ENCODE peak calls at places on chromosome 20, in nine cellular contexts. T, R, H, E, L, C, B, P and Y are unnamed samples.
A peak's percentile ranks its signal among the peaks of the same experiment; 100 is the strongest.

GRCh38 chr20:45359069-45359405 is 3.9 kb upstream of the SYS1 start:
- DNase-seq in P (peak; percentile 73), R (no peak), T (peak; percentile 85), H (peak; percentile 44), L (no peak), C (peak; percentile 81), B (no peak), E (no peak), Y (no peak)

GRCh38 chr20:59777321-59777705 is 156.1 kb downstream of the SYCP2 start:
- DNase-seq in L (no peak), H (no peak), T (no peak), P (no peak), E (no peak), B (no peak), R (peak; percentile 56), C (no peak), Y (no peak)

GRCh38 chr20:32457476-32457986 is 99.4 kb downstream of the ASXL1 start:
- DNase-seq in C (peak; percentile 85), E (peak; percentile 63), P (no peak), R (peak; percentile 90), H (peak; percentile 56), L (no peak), T (peak; percentile 57), B (peak; percentile 42), Y (no peak)

GRCh38 chr20:51321343-51322163 is 221.0 kb downstream of the NFATC2 start:
- DNase-seq in L (no peak), B (no peak), H (no peak), T (no peak), R (no peak), P (no peak), C (no peak), E (no peak), Y (no peak)

GRCh38 chr20:57409672-57410397 is 18.6 kb downstream of the RBM38 start:
- DNase-seq in T (no peak), R (no peak), E (no peak), B (no peak), L (no peak), C (peak; percentile 84), H (no peak), P (no peak), Y (no peak)

GRCh38 chr20:45704969-45705637 is at the start of gene WFDC10B:
- DNase-seq in C (no peak), E (no peak), H (no peak), B (no peak), T (no peak), R (no peak), P (no peak), L (no peak), Y (no peak)

GRCh38 chr20:34165246-34165645 is 53.2 kb upstream of the EIF2S2 start:
- DNase-seq in E (no peak), L (no peak), B (no peak), H (no peak), P (no peak), C (no peak), T (no peak), R (no peak), Y (no peak)

GRCh38 chr20:6588296-6588695 is 179.2 kb upstream of the BMP2 start:
- DNase-seq in L (no peak), T (peak; percentile 49), P (no peak), C (peak; percentile 14), H (peak; percentile 47), E (no peak), B (no peak), R (no peak), Y (no peak)

GRCh38 chr20:47073766-47074475 is 179.3 kb downstream of the EYA2 start:
- DNase-seq in R (no peak), L (no peak), E (no peak), B (no peak), H (no peak), C (no peak), P (no peak), T (no peak), Y (no peak)

GRCh38 chr20:29878281-29878741 is 1379.2 kb upstream of the DEFB115 start:
- DNase-seq in P (no peak), L (no peak), R (peak; percentile 89), C (peak; percentile 69), B (peak; percentile 11), H (no peak), E (peak; percentile 18), T (no peak), Y (no peak)

GRCh38 chr20:48295966-48296421 is 510.7 kb upstream of the SULF2 start:
- DNase-seq in R (no peak), T (peak; percentile 68), L (no peak), C (no peak), H (peak; percentile 76), P (no peak), B (no peak), E (no peak), Y (no peak)

GRCh38 chr20:60634773-60635172 is 617.3 kb upstream of the CDH4 start:
- DNase-seq in B (no peak), H (no peak), E (no peak), L (no peak), C (no peak), R (peak; percentile 69), T (no peak), P (no peak), Y (no peak)

GRCh38 chr20:62648318-62648995 is 6.2 kb downstream of the SLCO4A1 start:
- DNase-seq in R (no peak), B (no peak), P (no peak), H (no peak), T (no peak), C (no peak), E (no peak), L (no peak), Y (no peak)

GRCh38 chr20:37534401-37535157 is 6.9 kb upstream of the BLCAP start:
- DNase-seq in E (peak; percentile 60), C (peak; percentile 75), T (peak; percentile 81), B (peak; percentile 92), L (peak; percentile 80), P (peak; percentile 92), R (no peak), H (peak; percentile 77), Y (peak; percentile 63)
- TF ChIP-seq CTCF in E (peak; percentile 84), C (peak; percentile 89), T (peak; percentile 80), B (peak; percentile 71), L (peak; percentile 94), P (peak; percentile 85), R (peak; percentile 84), H (peak; percentile 93), Y (peak; percentile 87)

GRCh38 chr20:25394996-25395395 is 4.4 kb upstream of the ABHD12 start:
- DNase-seq in P (no peak), E (no peak), B (peak; percentile 11), H (no peak), L (no peak), R (no peak), C (no peak), T (no peak), Y (no peak)

GRCh38 chr20:25389858-25390537 is 637 bp downstream of the ABHD12 start:
- DNase-seq in R (no peak), T (no peak), B (peak; percentile 30), L (no peak), C (peak; percentile 43), P (no peak), E (no peak), H (no peak), Y (peak; percentile 46)

GRCh38 chr20:25389381-25389857 is 1.2 kb downstream of the ABHD12 start:
- DNase-seq in T (peak; percentile 50), C (no peak), L (no peak), H (peak; percentile 57), E (no peak), P (no peak), B (peak; percentile 42), R (no peak), Y (no peak)

GRCh38 chr20:25394276-25394675 is 3.6 kb upstream of the ABHD12 start:
- DNase-seq in C (no peak), E (no peak), R (no peak), H (no peak), P (no peak), L (no peak), B (no peak), T (no peak), Y (no peak)

GRCh38 chr20:25390538-25391528 is at the start of gene ABHD12:
- DNase-seq in C (peak; percentile 97), E (peak; percentile 98), H (peak; percentile 95), B (peak; percentile 98), L (peak; percentile 96), R (peak; percentile 99), T (peak; percentile 97), P (peak; percentile 88), Y (peak; percentile 96)
- TF ChIP-seq CTCF in C (no peak), E (no peak), H (no peak), B (no peak), L (no peak), R (no peak), T (no peak), P (peak; percentile 18), Y (no peak)

DNA sequence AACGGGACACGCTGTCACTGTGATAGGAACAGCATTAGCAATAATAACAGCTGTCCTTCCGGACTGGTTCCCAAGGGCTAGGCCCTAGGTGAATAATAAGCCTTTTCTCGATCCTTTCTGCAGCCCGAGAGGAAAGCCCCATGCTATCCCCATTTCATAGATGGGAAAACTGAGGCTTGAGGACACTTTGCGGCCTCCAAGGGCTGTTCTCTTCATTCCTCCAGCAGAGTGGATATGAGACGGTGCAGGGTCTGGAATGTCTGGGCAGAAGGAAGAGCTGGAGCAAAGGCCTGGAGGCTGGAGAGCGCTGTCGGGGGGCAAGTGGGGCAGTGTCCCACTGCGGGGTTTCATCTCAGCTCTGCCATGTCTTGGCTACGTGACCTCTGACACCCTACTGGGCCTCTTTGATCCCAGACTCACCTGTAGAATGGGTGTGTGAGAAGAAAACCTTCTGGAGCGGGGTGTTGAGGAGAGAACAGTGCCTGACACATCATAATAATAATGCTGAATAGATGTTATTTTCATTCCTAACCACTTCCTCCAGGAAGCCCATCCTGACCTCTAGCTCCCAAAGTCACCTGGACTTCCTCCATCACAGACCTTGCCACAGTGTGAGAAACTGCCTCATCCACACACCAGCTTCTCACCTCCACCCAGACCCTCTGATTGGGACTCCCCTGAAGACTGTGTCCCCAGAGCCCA is 74.8 kb downstream of the CEBPB start:
- DNase-seq in B (no peak), H (no peak), R (no peak), C (no peak), T (no peak), L (no peak), E (no peak), P (no peak), Y (no peak)
- TF ChIP-seq CTCF in B (no peak), H (no peak), R (no peak), C (no peak), T (no peak), L (no peak), E (no peak), P (no peak), Y (no peak)

DNA sequence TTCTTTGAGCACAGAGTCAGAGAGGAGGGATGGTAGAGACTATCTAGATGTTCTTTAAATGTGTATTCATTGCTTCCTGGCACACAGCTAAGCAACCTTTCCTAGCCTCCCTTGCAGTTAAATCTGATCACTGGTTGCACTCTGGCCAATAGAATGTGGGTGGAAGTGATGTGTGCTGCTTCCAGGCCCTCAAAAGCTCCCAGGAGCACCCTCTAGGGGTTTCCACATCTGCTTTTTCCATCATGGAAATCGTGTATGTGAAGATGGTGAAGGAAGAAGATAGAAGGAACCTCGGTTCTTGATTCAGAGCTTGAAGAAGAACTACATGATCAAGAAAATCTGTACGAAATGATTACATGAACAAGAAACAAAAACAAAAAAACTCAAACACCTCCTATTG is 149.8 kb upstream of the JAG1 start:
- DNase-seq in C (no peak), H (no peak), L (no peak), P (no peak), T (no peak), B (no peak), E (no peak), R (no peak), Y (no peak)
- TF ChIP-seq CTCF in C (no peak), H (no peak), L (no peak), P (no peak), T (no peak), B (no peak), E (no peak), R (no peak), Y (no peak)